ENCODE peak calls at places on chromosome 5, in four cellular contexts. C, O, I and H are unnamed samples.

GRCh38 chr5:157167219-157167621 is 1.2 kb upstream of the GARIN3 start:
- DNase-seq in C (peak), O (peak), I (no peak), H (no peak)

GRCh38 chr5:685262-686171 is 7.6 kb downstream of the TPPP start:
- DNase-seq in C (no peak), O (no peak), I (no peak), H (no peak)

GRCh38 chr5:1656271-1656975 is 132.7 kb upstream of the LPCAT1 start:
- DNase-seq in O (no peak), C (no peak), I (no peak), H (peak)

GRCh38 chr5:83844320-83845068 is 123.8 kb upstream of the HAPLN1 start:
- DNase-seq in I (no peak), C (peak), O (no peak), H (no peak)

GRCh38 chr5:134149571-134150303 is 27.0 kb downstream of the SKP1 start:
- DNase-seq in O (no peak), I (no peak), C (no peak), H (peak)

GRCh38 chr5:94740328-94740727 is 121.9 kb downstream of the SLF1 start:
- DNase-seq in C (no peak), I (no peak), O (no peak), H (no peak)

GRCh38 chr5:56055287-56055686 is 60.5 kb upstream of the IL6ST start:
- DNase-seq in C (no peak), O (no peak), I (no peak), H (no peak)

GRCh38 chr5:2194949-2195348 is 312.2 kb upstream of the IRX4 start:
- DNase-seq in C (no peak), I (no peak), O (no peak), H (no peak)

GRCh38 chr5:83015676-83016075 is 61.5 kb downstream of the TMEM167A start:
- DNase-seq in C (no peak), I (no peak), O (peak), H (no peak)

GRCh38 chr5:104643320-104643719 is 1080.7 kb upstream of the NUDT12 start:
- DNase-seq in I (no peak), C (no peak), O (peak), H (no peak)

GRCh38 chr5:137858223-137858916 is 9.3 kb upstream of the MYOT start:
- DNase-seq in C (peak), O (no peak), I (no peak), H (no peak)

GRCh38 chr5:172798422-172799215 is 27.6 kb upstream of the DUSP1 start:
- DNase-seq in C (peak), I (peak), O (peak), H (no peak)

GRCh38 chr5:59587489-59588337 is 305.8 kb downstream of the PDE4D start:
- DNase-seq in O (peak), I (no peak), C (no peak), H (no peak)

GRCh38 chr5:92835712-92836111 is 745.3 kb downstream of the NR2F1-AS1 start:
- DNase-seq in I (no peak), C (no peak), O (no peak), H (no peak)

GRCh38 chr5:133670336-133670735 is 58.0 kb upstream of the FSTL4 start:
- DNase-seq in C (no peak), O (no peak), I (no peak), H (no peak)

GRCh38 chr5:30099634-30100033 is 1093.9 kb upstream of the CDH6 start:
- DNase-seq in I (no peak), O (no peak), C (no peak), H (no peak)

GRCh38 chr5:177320879-177321278 is 9.2 kb upstream of the MXD3 start:
- DNase-seq in O (peak), C (no peak), I (no peak), H (no peak)

GRCh38 chr5:149990518-149991376 is 9.7 kb downstream of the TIGD6 start:
- DNase-seq in C (peak), I (peak), O (peak), H (peak)

GRCh38 chr5:5385326-5385725 is 37.2 kb upstream of the ICE1 start:
- DNase-seq in C (no peak), O (no peak), I (no peak), H (no peak)

GRCh38 chr5:74919487-74919886 is 53.3 kb upstream of the FAM169A start:
- DNase-seq in O (peak), I (no peak), C (peak), H (no peak)

GRCh38 chr5:35151151-35151920 is 79.0 kb downstream of the PRLR start:
- DNase-seq in C (no peak), O (peak), I (no peak), H (no peak)

GRCh38 chr5:124065508-124065907 is 553.5 kb downstream of the CSNK1G3 start:
- DNase-seq in I (no peak), O (no peak), C (no peak), H (no peak)

GRCh38 chr5:127870914-127871313 is 167.7 kb downstream of the CCDC192 start:
- DNase-seq in C (no peak), I (no peak), O (peak), H (peak)

GRCh38 chr5:140566665-140567064 is 2.0 kb downstream of the SLC35A4 start:
- DNase-seq in O (no peak), I (no peak), C (no peak), H (no peak)

GRCh38 chr5:106269252-106269843 is 1401.4 kb downstream of the EFNA5 start:
- DNase-seq in I (no peak), O (peak), C (no peak), H (no peak)

GRCh38 chr5:110269478-110270142 is 456.9 kb downstream of the TMEM232 start:
- DNase-seq in O (no peak), I (no peak), C (no peak), H (no peak)

GRCh38 chr5:172647341-172648007 is 6.4 kb downstream of the NEURL1B start:
- DNase-seq in C (no peak), I (no peak), O (no peak), H (no peak)

GRCh38 chr5:81212211-81212687 is 20.9 kb upstream of the CKMT2 start:
- DNase-seq in O (peak), C (no peak), I (no peak), H (no peak)

GRCh38 chr5:172773481-172774469 is 2.8 kb upstream of the DUSP1 start:
- DNase-seq in I (no peak), O (peak), C (no peak), H (peak)